ENCODE peak calls at places on chromosome 16, in five cellular contexts. A, B, V, Z and K are unnamed samples.

GRCh38 chr16:80570106-80570478 is 29.3 kb downstream of the DYNLRB2 start:
- DNase-seq in Z (no peak), B (no peak), A (no peak), V (no peak), K (no peak)

GRCh38 chr16:3101018-3101840 is 2.1 kb upstream of the ZSCAN10 start:
- DNase-seq in B (peak), V (no peak), Z (peak), A (peak), K (no peak)

GRCh38 chr16:66569131-66569530 is 2.9 kb downstream of the CMTM1 start:
- DNase-seq in A (no peak), V (no peak), B (no peak), Z (no peak), K (no peak)

GRCh38 chr16:86566966-86567700 is 504 bp downstream of the FOXC2 start:
- DNase-seq in Z (no peak), V (no peak), A (no peak), B (no peak), K (no peak)

GRCh38 chr16:56317998-56318912 is 107.1 kb downstream of the AMFR start:
- DNase-seq in B (peak), A (peak), V (peak), Z (peak), K (peak)

GRCh38 chr16:87692176-87692575 is 73.6 kb downstream of the KLHDC4 start:
- DNase-seq in V (no peak), B (no peak), Z (no peak), A (no peak), K (no peak)

GRCh38 chr16:27847030-27847550 is 216.4 kb downstream of the GSG1L start:
- DNase-seq in Z (no peak), B (no peak), A (no peak), V (no peak), K (no peak)

GRCh38 chr16:74742051-74742481 is 32.6 kb downstream of the FA2H start:
- DNase-seq in Z (no peak), V (no peak), A (no peak), B (no peak), K (no peak)

GRCh38 chr16:75306102-75306762 is 54.8 kb upstream of the BCAR1 start:
- DNase-seq in A (no peak), Z (no peak), V (no peak), B (no peak), K (no peak)